ENCODE peak calls at places on chromosomes 4 and X, in ten cellular contexts. R is NCI-H1694; I is suprapubic skin; D is ELR; C is stimulated activated CD4-positive, alpha-beta T cell treated with anti-CD3 and anti-CD28 coated beads, Interleukin-2, amount 100 ng/mL, for 4 hours; W is DMS79; U is left cardiac atrium; O is thyroid gland; A is Caco-2; B is NCI-H2081. P is an unnamed sample.

GRCh38 chrX:10900585-10901289 is 210.4 kb upstream of the HCCS start:
- DNase-seq in R (no peak), I (no peak), D (peak), C (no peak), W (no peak), U (no peak), O (no peak), A (peak), B (no peak), P (no peak)

GRCh38 chrX:30904186-30904585 is 15.1 kb upstream of the TAB3 start:
- DNase-seq in R (no peak), I (no peak), D (no peak), C (no peak), W (no peak), U (no peak), O (no peak), A (no peak), B (no peak), P (no peak)

GRCh38 chr4:186606593-186606992 is 51.2 kb upstream of the MTNR1A start:
- DNase-seq in R (no peak), I (no peak), D (peak), C (no peak), W (no peak), U (no peak), O (no peak), A (no peak), B (no peak), P (no peak)

GRCh38 chr4:184447664-184448063 is 26.7 kb downstream of the IRF2 start:
- DNase-seq in R (no peak), I (no peak), D (no peak), C (no peak), W (no peak), U (no peak), O (no peak), A (no peak), B (no peak), P (no peak)

GRCh38 chr4:55124337-55125076 is 888 bp downstream of the KDR start:
- DNase-seq in R (no peak), I (no peak), D (no peak), C (no peak), W (no peak), U (peak), O (peak), A (no peak), B (no peak), P (no peak)

GRCh38 chr4:177047851-177048174 is 255.1 kb upstream of the VEGFC start:
- DNase-seq in R (no peak), I (no peak), D (peak), C (no peak), W (no peak), U (no peak), O (no peak), A (no peak), B (no peak), P (no peak)

GRCh38 chrX:47176101-47176740 is 17.4 kb upstream of the UBA1 start:
- DNase-seq in R (no peak), I (peak), D (no peak), C (no peak), W (no peak), U (peak), O (no peak), A (no peak), B (no peak), P (no peak)

GRCh38 chr4:122826000-122826595 is 533 bp upstream of the FGF2 start:
- DNase-seq in R (no peak), I (no peak), D (peak), C (no peak), W (no peak), U (no peak), O (no peak), A (no peak), B (no peak), P (no peak)

GRCh38 chr4:175560628-175561027 is 251.4 kb downstream of the GPM6A start:
- DNase-seq in R (no peak), I (no peak), D (peak), C (no peak), W (no peak), U (no peak), O (no peak), A (no peak), B (peak), P (no peak)

P was measured in activated CD8-positive, alpha-beta memory T cell treated with anti-CD3 and anti-CD28 coated beads for 48 hours.